ENCODE peak calls at places on chromosomes 11 and 22, in six cellular contexts. O is GOT3; P is effector memory CD4-positive, alpha-beta T cell; E is spleen; Q is AG20443; R is NCI-H460. W is an unnamed sample.
A peak's percentile ranks its signal among the peaks of the same experiment; 100 is the strongest.

GRCh38 chr11:65430406-65431217 is 8.0 kb downstream of the NEAT1 start:
- DNase-seq in O (no peak), P (no peak), E (no peak), Q (no peak), R (no peak), W (no peak)

GRCh38 chr22:31144223-31144622 is 3.9 kb upstream of the PLA2G3 start:
- DNase-seq in O (no peak), P (no peak), E (no peak), Q (no peak), R (no peak), W (no peak)

GRCh38 chr11:111378773-111379499 is at the start of gene POU2AF1:
- DNase-seq in O (no peak), P (peak; percentile 44), E (peak; percentile 95), Q (peak; percentile 69), R (no peak), W (no peak)

GRCh38 chr11:95371147-95371546 is 140.1 kb upstream of the SESN3 start:
- DNase-seq in O (no peak), P (no peak), E (no peak), Q (no peak), R (no peak), W (no peak)

GRCh38 chr11:43918662-43919061 is 23.8 kb upstream of the C11orf96 start:
- DNase-seq in O (no peak), P (no peak), E (no peak), Q (no peak), R (no peak), W (no peak)

GRCh38 chr11:12224537-12224893 is 114.1 kb downstream of the MICAL2 start:
- DNase-seq in O (peak; percentile 34), P (peak; percentile 83), E (peak; percentile 96), Q (no peak), R (peak; percentile 28), W (no peak)

GRCh38 chr22:23888615-23889401 is 5.4 kb upstream of the MIF start:
- DNase-seq in O (no peak), P (no peak), E (no peak), Q (peak; percentile 53), R (peak; percentile 20), W (no peak)

GRCh38 chr11:121112498-121113455 is 11.7 kb downstream of the TECTA start:
- DNase-seq in O (peak; percentile 5), P (no peak), E (no peak), Q (peak; percentile 85), R (peak; percentile 28), W (peak; percentile 37)

GRCh38 chr11:111841370-111842053 is 29.9 kb downstream of the ALG9 start:
- DNase-seq in O (peak; percentile 6), P (peak; percentile 56), E (peak; percentile 92), Q (peak; percentile 79), R (peak; percentile 68), W (peak; percentile 84)

GRCh38 chr11:20278727-20279126 is 84.8 kb upstream of the HTATIP2 start:
- DNase-seq in O (no peak), P (no peak), E (no peak), Q (no peak), R (no peak), W (no peak)

GRCh38 chr11:68361702-68362101 is 49.3 kb downstream of the LRP5 start:
- DNase-seq in O (no peak), P (no peak), E (no peak), Q (no peak), R (no peak), W (no peak)

GRCh38 chr11:70608568-70609314 is 210.4 kb downstream of the CTTN start:
- DNase-seq in O (no peak), P (no peak), E (no peak), Q (no peak), R (no peak), W (no peak)

GRCh38 chr22:20094158-20094807 is 14.2 kb downstream of the DGCR8 start:
- DNase-seq in O (no peak), P (no peak), E (peak; percentile 64), Q (no peak), R (no peak), W (no peak)

GRCh38 chr11:77851513-77851912 is 30.6 kb downstream of the AAMDC start:
- DNase-seq in O (no peak), P (no peak), E (no peak), Q (no peak), R (no peak), W (no peak)

W was measured in neuronal stem cell.